ENCODE peak calls at places on chromosomes 16 and 17, in seven cellular contexts. Y is stimulated activated CD4-positive, alpha-beta T cell treated with anti-CD3 and anti-CD28 coated beads, Interleukin-12 subunit alpha, Interleukin-12 subunit beta, amount 100 ng/mL, for 48 hours; B is osteocyte; Z is lung microvascular endothelial cell; G is NCI-H1436 treated with DMSO at 0.1 percent for 48 hours; L is nucleus accumbens; T is GM13976. F is an unnamed sample.

GRCh38 chr17:48747445-48748363 is 19.2 kb upstream of the HOXB13 start:
- DNase-seq in Z (no peak), G (no peak), L (no peak), Y (no peak), B (no peak), T (no peak), F (no peak)

GRCh38 chr17:8016632-8017424 is 14.4 kb downstream of the GUCY2D start:
- DNase-seq in Z (peak; percentile 38), G (peak; percentile 39), L (no peak), B (no peak), Y (peak; percentile 26), T (peak; percentile 74), F (peak; percentile 73)

GRCh38 chr17:74842599-74843351 is 16.9 kb downstream of the GRIN2C start:
- DNase-seq in G (peak; percentile 54), L (peak; percentile 66), Z (peak; percentile 89), B (no peak), Y (no peak), T (peak; percentile 75), F (peak; percentile 82)

GRCh38 chr17:41989702-41990419 is 23.3 kb downstream of the CNP start:
- DNase-seq in Z (no peak), L (no peak), G (no peak), T (no peak), B (no peak), Y (no peak), F (no peak)

GRCh38 chr17:65062168-65062915 is 5.8 kb upstream of the GNA13 start:
- DNase-seq in L (no peak), G (no peak), Y (no peak), T (no peak), B (no peak), Z (peak; percentile 46), F (no peak)

GRCh38 chr17:80423536-80424225 is 8.7 kb downstream of the ENDOV start:
- DNase-seq in Z (no peak), L (no peak), G (no peak), T (no peak), Y (no peak), B (no peak), F (no peak)

GRCh38 chr16:87457724-87458423 is 35.0 kb downstream of the ZCCHC14 start:
- DNase-seq in B (no peak), G (no peak), L (no peak), Y (no peak), Z (peak; percentile 63), T (no peak), F (no peak)

GRCh38 chr17:27256225-27257030 is 37.5 kb upstream of the WSB1 start:
- DNase-seq in B (no peak), L (no peak), T (no peak), Z (peak; percentile 66), Y (no peak), G (no peak), F (no peak)

GRCh38 chr16:85393674-85394510 is 219.2 kb upstream of the GSE1 start:
- DNase-seq in B (peak; percentile 92), Y (peak; percentile 60), L (no peak), T (peak; percentile 92), G (no peak), Z (peak; percentile 76), F (no peak)

GRCh38 chr17:29835438-29836351 is 94.3 kb downstream of the SSH2 start:
- DNase-seq in Y (no peak), Z (no peak), B (no peak), G (no peak), T (no peak), L (no peak), F (no peak)

GRCh38 chr16:67658849-67659674 is 998 bp downstream of the ACD start:
- DNase-seq in T (no peak), B (no peak), G (no peak), Z (no peak), L (no peak), Y (no peak), F (no peak)

GRCh38 chr17:8117980-8118768 is at the start of gene ALOXE3:
- DNase-seq in Y (no peak), T (peak; percentile 39), L (no peak), B (no peak), G (no peak), Z (peak; percentile 56), F (peak; percentile 30)